ENCODE peak calls at places on chromosomes 2 and 18, in ten cellular contexts. Z, S, A, C, B, T, I, X, O and J are unnamed samples.

GRCh38 chr18:64720781-64721464 is 572.0 kb upstream of the LINC00305 start:
- DNase-seq in I (no peak), C (no peak), T (no peak), X (no peak), S (no peak), O (no peak), B (no peak), Z (no peak), A (peak; percentile 78), J (peak; percentile 85)

GRCh38 chr2:73174941-73175662 is 27.3 kb upstream of the NOTO start:
- DNase-seq in Z (no peak), S (no peak), O (no peak), C (no peak), A (no peak), B (no peak), X (no peak), T (no peak), I (no peak), J (no peak)

GRCh38 chr2:229275506-229275905 is 4.4 kb upstream of the PID1 start:
- DNase-seq in S (no peak), O (no peak), A (no peak), Z (no peak), B (no peak), I (no peak), X (no peak), C (no peak), T (no peak), J (no peak)

GRCh38 chr2:47190188-47190818 is 35.2 kb upstream of the STPG4 start:
- DNase-seq in C (no peak), O (no peak), S (no peak), I (no peak), B (no peak), T (no peak), Z (no peak), A (no peak), X (no peak), J (no peak)

GRCh38 chr2:11203480-11203879 is 48.2 kb downstream of the SLC66A3 start:
- DNase-seq in O (no peak), S (no peak), X (no peak), T (no peak), I (peak; percentile 11), B (no peak), Z (no peak), C (no peak), A (no peak), J (no peak)

GRCh38 chr18:50405582-50406271 is 30.9 kb downstream of the SKA1 start:
- DNase-seq in B (no peak), Z (no peak), A (peak; percentile 64), T (no peak), X (no peak), C (no peak), O (no peak), I (no peak), S (no peak), J (no peak)

GRCh38 chr2:181785677-181786344 is 105.5 kb upstream of the NEUROD1 start:
- DNase-seq in B (no peak), C (no peak), S (no peak), O (no peak), Z (no peak), I (no peak), T (no peak), X (no peak), A (no peak), J (no peak)

GRCh38 chr2:133801956-133802355 is 233.7 kb upstream of the NCKAP5 start:
- DNase-seq in A (no peak), I (no peak), O (no peak), Z (no peak), C (no peak), S (no peak), X (no peak), T (no peak), B (no peak), J (no peak)

GRCh38 chr18:10475633-10476388 is 21.4 kb downstream of the APCDD1 start:
- DNase-seq in O (peak; percentile 42), X (no peak), C (no peak), T (no peak), A (no peak), B (no peak), S (no peak), I (no peak), Z (no peak), J (no peak)

GRCh38 chr2:115414461-115414860 is 972.0 kb downstream of the DPP10 start:
- DNase-seq in A (no peak), B (no peak), Z (no peak), X (no peak), S (no peak), I (peak; percentile 62), O (no peak), C (no peak), T (no peak), J (no peak)

GRCh38 chr2:12152888-12153287 is 406.5 kb downstream of the LPIN1 start:
- DNase-seq in I (no peak), O (no peak), C (no peak), B (no peak), X (no peak), A (no peak), Z (no peak), T (no peak), S (no peak), J (no peak)

GRCh38 chr18:21741511-21742322 is 1.1 kb downstream of the MIB1 start:
- DNase-seq in A (no peak), I (no peak), O (no peak), Z (no peak), B (peak; percentile 22), X (peak; percentile 35), S (peak; percentile 33), C (no peak), T (no peak), J (peak; percentile 43)

GRCh38 chr2:182814380-182814779 is 52.1 kb downstream of the FRZB start:
- DNase-seq in Z (no peak), T (no peak), I (no peak), O (no peak), S (no peak), B (no peak), A (no peak), C (no peak), X (no peak), J (no peak)

GRCh38 chr18:22177496-22177866 is 8.1 kb downstream of the GATA6 start:
- DNase-seq in C (no peak), O (no peak), I (peak; percentile 46), X (no peak), S (no peak), T (no peak), A (no peak), Z (no peak), B (no peak), J (no peak)

GRCh38 chr2:222912117-222912516 is 51.3 kb downstream of the ACSL3 start:
- DNase-seq in B (no peak), A (no peak), S (no peak), C (no peak), O (no peak), X (no peak), I (peak; percentile 77), Z (no peak), T (no peak), J (no peak)

GRCh38 chr18:12422936-12423335 is 15.2 kb downstream of the PRELID3A start:
- DNase-seq in B (no peak), X (no peak), S (no peak), A (peak; percentile 38), Z (no peak), C (no peak), O (no peak), T (no peak), I (no peak), J (no peak)

DNA sequence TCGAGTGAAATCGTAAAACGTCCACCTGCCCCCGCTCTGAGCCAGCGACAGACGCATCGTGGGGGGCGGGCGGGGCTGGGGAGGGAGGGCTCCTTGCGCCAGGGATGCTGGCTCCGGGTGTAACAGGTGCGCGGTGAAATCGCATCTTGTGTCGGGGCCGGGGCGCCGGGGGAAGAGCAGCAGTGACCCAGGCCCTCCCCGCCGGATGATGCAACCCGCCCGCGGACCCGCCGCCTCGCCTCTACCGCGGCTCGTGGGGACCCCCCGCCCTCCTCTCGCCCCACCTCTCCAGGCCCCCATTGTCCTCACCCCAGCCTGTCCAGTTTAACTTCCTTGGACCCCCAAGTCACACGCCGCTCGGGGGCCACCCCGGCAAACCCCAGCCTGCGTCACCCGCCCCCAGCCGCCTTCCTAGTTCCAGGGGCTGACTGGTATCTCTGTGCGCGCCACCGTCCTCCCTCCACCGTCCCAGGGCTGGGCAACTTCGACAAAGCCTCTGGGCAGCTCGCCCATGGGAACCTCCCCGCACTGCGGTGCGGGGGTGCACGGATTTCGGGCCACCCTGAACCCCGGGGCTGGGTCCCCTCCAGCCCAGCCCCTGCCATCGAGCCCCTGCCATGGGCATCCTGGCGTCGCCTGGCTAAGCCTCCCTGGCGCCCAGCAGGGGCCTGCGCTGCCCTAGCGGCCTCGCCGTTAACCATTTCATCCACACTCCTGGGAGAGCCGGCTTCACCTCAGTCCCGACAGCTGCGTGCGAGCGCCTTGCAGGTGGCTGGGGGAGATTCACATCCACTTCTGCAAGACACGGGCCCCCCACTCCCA is 799 bp upstream of the KIF1A start:
- DNase-seq in S (no peak), O (no peak), T (no peak), X (peak; percentile 21), Z (no peak), A (peak; percentile 75), B (no peak), I (no peak), C (no peak), J (no peak)
- H3K4me3 ChIP-seq in S (no peak overlapping the region), O (no peak overlapping the region), T (peak overlapping the region; percentile 32), X (peak overlapping the region; percentile 6), Z (no peak overlapping the region), A (peak overlapping the region; percentile 97), B (peak overlapping the region; percentile 24), I (peak overlapping the region; percentile 45), C (peak overlapping the region; percentile 77), J (no peak overlapping the region)

GRCh38 chr18:961644-962355 is 57.1 kb downstream of the ADCYAP1 start:
- DNase-seq in O (peak; percentile 36), S (peak; percentile 47), Z (peak; percentile 32), A (peak; percentile 25), T (no peak), X (no peak), I (peak; percentile 74), C (no peak), B (peak; percentile 28), J (peak; percentile 34)
- H3K9me3 ChIP-seq in O (no peaks in the 10 kb centered on the region), S (no peaks in the 10 kb centered on the region), Z (no peaks in the 10 kb centered on the region), A (no peaks in the 10 kb centered on the region), T (no peaks in the 10 kb centered on the region), X (no peaks in the 10 kb centered on the region), I (no peaks in the 10 kb centered on the region), C (no peaks in the 10 kb centered on the region), B (no peaks in the 10 kb centered on the region), J (no peaks in the 10 kb centered on the region)

GRCh38 chr2:171811229-171811628 is 82.8 kb downstream of the SLC25A12 start:
- DNase-seq in T (no peak), I (peak; percentile 61), S (no peak), B (no peak), Z (peak; percentile 3), C (no peak), A (peak; percentile 27), O (no peak), X (no peak), J (no peak)
- H3K36me3 ChIP-seq in T (no peaks in the 10 kb centered on the region), I (peaks cover 9% of the 10 kb centered on the region), S (no peaks in the 10 kb centered on the region), B (peaks cover 77% of the 10 kb centered on the region), Z (peaks cover 6% of the 10 kb centered on the region), C (no peaks in the 10 kb centered on the region), A (no peaks in the 10 kb centered on the region), O (no peaks in the 10 kb centered on the region), X (peaks cover 44% of the 10 kb centered on the region), J (no peaks in the 10 kb centered on the region)

DNA sequence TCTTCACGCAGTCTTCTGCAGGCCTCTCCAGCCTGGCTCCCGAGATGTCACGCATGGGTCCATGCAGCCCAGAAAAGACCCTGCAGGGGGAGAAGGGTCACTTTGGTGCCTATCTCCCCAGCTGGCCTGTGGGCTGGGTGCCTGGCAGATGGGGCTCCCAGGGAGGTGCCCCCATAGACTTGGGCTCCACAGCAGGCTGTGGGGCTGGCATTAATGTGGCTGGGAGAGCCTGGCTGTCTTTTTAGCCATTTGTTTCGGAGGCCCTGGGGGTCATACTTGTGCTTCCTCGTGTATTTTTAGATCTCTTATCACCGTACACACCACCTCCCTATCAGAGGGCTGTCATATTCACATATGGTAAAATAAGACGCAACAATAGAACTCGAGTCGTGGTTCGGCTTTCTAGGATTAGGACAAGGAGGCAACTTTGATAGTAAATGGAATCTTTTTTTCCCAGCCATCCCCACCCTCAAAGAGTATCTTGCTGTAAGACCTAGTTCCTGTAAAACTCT is 74.5 kb downstream of the LRRFIP1 start:
- DNase-seq in S (no peak), B (no peak), C (no peak), T (no peak), O (no peak), I (no peak), Z (no peak), X (no peak), A (no peak), J (no peak)
- H3K4me3 ChIP-seq in S (no peak overlapping the region), B (peak overlapping the region; percentile 3), C (no peak overlapping the region), T (no peak overlapping the region), O (no peak overlapping the region), I (peak overlapping the region; percentile 4), Z (peak overlapping the region; percentile 21), X (peak overlapping the region; percentile 15), A (no peak overlapping the region), J (no peak overlapping the region)